ENCODE peak calls at places on chromosomes 13 and 19, in four cellular contexts. O is tibial artery, J is heart left ventricle, R is mammary epithelial cell. T is an unnamed sample. For H3K27me3, the result is how much of the 10 kb centered on the place peaks cover.

GRCh38 chr13:114110091-114110829 is 22.2 kb downstream of the RASA3 start:
- DNase-seq in J (no peak), R (no peak), O (peak), T (peak)

GRCh38 chr13:71801781-71802180 is 65.2 kb downstream of the DACH1 start:
- DNase-seq in O (no peak), R (no peak), J (no peak), T (no peak)

GRCh38 chr13:78228211-78228610 is 309.6 kb upstream of the EDNRB start:
- DNase-seq in O (no peak), R (no peak), J (no peak), T (no peak)

GRCh38 chr19:40054632-40055031 is 1.4 kb downstream of the ZNF780B start:
- DNase-seq in O (no peak), R (no peak), J (no peak), T (no peak)

GRCh38 chr13:59658736-59659330 is 504.9 kb downstream of the DIAPH3 start:
- DNase-seq in O (no peak), J (no peak), R (no peak), T (no peak)

GRCh38 chr19:42683917-42684513 is 56.3 kb downstream of the PSG3 start:
- DNase-seq in O (no peak), R (peak), J (no peak), T (no peak)

GRCh38 chr13:109743706-109744453 is 42.5 kb downstream of the IRS2 start:
- DNase-seq in R (peak), O (no peak), J (no peak), T (no peak)

GRCh38 chr13:96898212-96898611 is 96.1 kb downstream of the OXGR1 start:
- DNase-seq in J (no peak), R (peak), O (no peak), T (no peak)

DNA sequence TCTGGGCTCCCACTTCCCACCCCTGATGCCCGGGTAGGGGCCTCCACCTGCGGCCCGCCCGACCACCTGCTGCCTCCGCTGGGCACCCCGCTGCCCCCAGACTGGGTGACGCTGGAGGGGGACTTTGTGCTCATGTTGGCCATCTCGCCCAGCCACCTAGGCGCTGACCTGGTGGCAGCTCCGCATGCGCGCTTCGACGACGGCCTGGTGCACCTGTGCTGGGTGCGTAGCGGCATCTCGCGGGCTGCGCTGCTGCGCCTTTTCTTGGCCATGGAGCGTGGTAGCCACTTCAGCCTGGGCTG is 7.9 kb downstream of the DBP start:
- DNase-seq in J (no peak), R (no peak), O (peak), T (no peak)
- TF ChIP-seq CTCF in J (no peak), R (no peak), O (no peak), T (no peak)

GRCh38 chr19:54254195-54254906 is 2.7 kb downstream of the LILRB5 start:
- DNase-seq in R (no peak), J (no peak), O (no peak), T (peak)
- H3K27me3 ChIP-seq in R (under half), J (under half), O (half or more), T (under half)

DNA sequence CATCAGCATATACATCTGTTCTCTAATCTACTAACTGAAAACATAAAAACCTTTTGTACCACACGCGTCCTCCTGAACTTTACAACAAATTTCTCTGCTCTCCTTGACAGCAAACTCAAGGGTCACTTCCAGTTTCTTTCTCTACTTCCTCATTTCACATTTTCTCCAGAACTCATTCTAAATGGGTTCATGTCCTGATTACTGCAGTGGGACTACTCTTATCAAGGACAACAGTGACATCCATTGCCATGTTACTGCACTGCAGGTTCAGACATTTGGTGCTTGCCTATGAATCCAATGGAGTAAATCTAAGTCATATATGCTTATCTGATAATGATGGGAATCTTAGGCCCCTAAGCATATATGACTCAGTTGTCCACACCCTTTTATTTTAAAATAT is 35.3 kb downstream of the FPR3 start:
- DNase-seq in R (peak), J (no peak), O (no peak), T (no peak)
- TF ChIP-seq CTCF in R (no peak), J (peak), O (no peak), T (no peak)

DNA sequence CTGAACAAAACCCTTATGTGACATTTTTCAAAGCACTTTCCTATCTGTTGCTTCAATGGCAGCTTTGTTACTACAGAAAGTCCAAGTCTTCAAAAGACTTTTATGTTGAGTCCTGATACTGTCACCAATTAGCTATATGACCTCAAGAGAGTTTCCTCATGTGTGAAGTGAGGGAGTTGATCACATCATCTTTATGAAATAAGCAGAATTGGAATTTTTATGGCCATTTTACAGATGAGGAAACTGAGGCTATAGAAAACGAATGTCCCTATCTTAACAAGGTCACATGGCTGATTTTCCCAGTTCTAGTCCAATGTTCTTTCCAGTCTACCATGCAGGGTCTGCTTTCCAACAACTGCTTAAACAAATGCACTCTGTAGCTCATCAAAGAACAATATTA is 2.6 kb downstream of the TNFRSF19 start:
- DNase-seq in O (no peak), R (no peak), J (no peak), T (no peak)
- H3K27me3 ChIP-seq in O (under half), R (under half), J (under half), T (under half)

GRCh38 chr13:23740002-23740401 is 149.2 kb downstream of the MIPEP start:
- DNase-seq in O (no peak), R (no peak), J (no peak), T (no peak)

GRCh38 chr13:23743269-23743668 is 145.9 kb downstream of the MIPEP start:
- DNase-seq in J (no peak), R (peak), O (no peak), T (no peak)

GRCh38 chr13:23743717-23744116 is 145.5 kb downstream of the MIPEP start:
- DNase-seq in R (no peak), O (no peak), J (no peak), T (no peak)

GRCh38 chr13:23744315-23744714 is 144.9 kb downstream of the MIPEP start:
- DNase-seq in O (no peak), R (peak), J (no peak), T (no peak)

GRCh38 chr13:23741879-23742510 is 147.2 kb downstream of the MIPEP start:
- DNase-seq in J (no peak), O (no peak), R (no peak), T (no peak)
- TF ChIP-seq CTCF in J (no peak), O (no peak), R (peak), T (no peak)